ENCODE peak calls at places on chromosomes 2 and 18, in five cellular contexts. One of them, this sample, is unnamed.

GRCh38 chr18:33611525-33612135 is 33.6 kb downstream of the ASXL3 start:
- DNase-seq in GM20000: no peak
- DNase-seq in CD8-positive, alpha-beta memory T cell: no peak
- DNase-seq in neuronal stem cell: no peak
- DNase-seq in NCI-H1092 treated with DMSO at 0.1 percent for 48 hours: no peak
- DNase-seq in this sample: no peak

GRCh38 chr18:9706081-9706935 is 1.8 kb upstream of the RAB31 start:
- DNase-seq in GM20000: no peak
- DNase-seq in CD8-positive, alpha-beta memory T cell: no peak
- DNase-seq in neuronal stem cell: no peak
- DNase-seq in NCI-H1092 treated with DMSO at 0.1 percent for 48 hours: no peak
- DNase-seq in this sample: no peak

GRCh38 chr2:216017365-216017764 is 4.0 kb upstream of the MREG start:
- DNase-seq in GM20000: peak
- DNase-seq in CD8-positive, alpha-beta memory T cell: no peak
- DNase-seq in neuronal stem cell: no peak
- DNase-seq in NCI-H1092 treated with DMSO at 0.1 percent for 48 hours: no peak
- DNase-seq in this sample: no peak

GRCh38 chr2:204024503-204024902 is 87.9 kb downstream of the ICOS start:
- DNase-seq in GM20000: no peak
- DNase-seq in CD8-positive, alpha-beta memory T cell: no peak
- DNase-seq in neuronal stem cell: peak
- DNase-seq in NCI-H1092 treated with DMSO at 0.1 percent for 48 hours: peak
- DNase-seq in this sample: no peak

GRCh38 chr18:64854112-64854511 is 705.2 kb upstream of the LINC00305 start:
- DNase-seq in GM20000: no peak
- DNase-seq in CD8-positive, alpha-beta memory T cell: no peak
- DNase-seq in neuronal stem cell: no peak
- DNase-seq in NCI-H1092 treated with DMSO at 0.1 percent for 48 hours: no peak
- DNase-seq in this sample: no peak

GRCh38 chr2:223613017-223613950 is 11.1 kb upstream of the SCG2 start:
- DNase-seq in GM20000: no peak
- DNase-seq in CD8-positive, alpha-beta memory T cell: no peak
- DNase-seq in neuronal stem cell: no peak
- DNase-seq in NCI-H1092 treated with DMSO at 0.1 percent for 48 hours: peak
- DNase-seq in this sample: peak

GRCh38 chr2:116366212-116366611 is 1448.3 kb upstream of the DDX18 start:
- DNase-seq in GM20000: no peak
- DNase-seq in CD8-positive, alpha-beta memory T cell: no peak
- DNase-seq in neuronal stem cell: no peak
- DNase-seq in NCI-H1092 treated with DMSO at 0.1 percent for 48 hours: no peak
- DNase-seq in this sample: no peak

GRCh38 chr2:232420463-232421188 is 14.0 kb downstream of the ALPG start:
- DNase-seq in GM20000: no peak
- DNase-seq in CD8-positive, alpha-beta memory T cell: peak
- DNase-seq in neuronal stem cell: no peak
- DNase-seq in NCI-H1092 treated with DMSO at 0.1 percent for 48 hours: peak
- DNase-seq in this sample: no peak

GRCh38 chr2:206558492-206558891 is 83.8 kb upstream of the FAM237A start:
- DNase-seq in GM20000: no peak
- DNase-seq in CD8-positive, alpha-beta memory T cell: no peak
- DNase-seq in neuronal stem cell: no peak
- DNase-seq in NCI-H1092 treated with DMSO at 0.1 percent for 48 hours: no peak
- DNase-seq in this sample: no peak

GRCh38 chr2:145692971-145693478 is 1173.1 kb upstream of the ZEB2 start:
- DNase-seq in GM20000: peak
- DNase-seq in CD8-positive, alpha-beta memory T cell: no peak
- DNase-seq in neuronal stem cell: no peak
- DNase-seq in NCI-H1092 treated with DMSO at 0.1 percent for 48 hours: no peak
- DNase-seq in this sample: no peak

GRCh38 chr18:61334491-61334850 is 1.2 kb downstream of the CDH20 start:
- DNase-seq in GM20000: peak
- DNase-seq in CD8-positive, alpha-beta memory T cell: no peak
- DNase-seq in neuronal stem cell: no peak
- DNase-seq in NCI-H1092 treated with DMSO at 0.1 percent for 48 hours: no peak
- DNase-seq in this sample: peak

GRCh38 chr2:55743583-55743982 is 49.9 kb upstream of the PNPT1 start:
- DNase-seq in GM20000: peak
- DNase-seq in CD8-positive, alpha-beta memory T cell: no peak
- DNase-seq in neuronal stem cell: no peak
- DNase-seq in NCI-H1092 treated with DMSO at 0.1 percent for 48 hours: no peak
- DNase-seq in this sample: no peak